ENCODE peak calls at places on chromosomes 1 and 21, in four cellular contexts. I is Peyer's patch, B is uterus, M is IMR-90. N is an unnamed sample.

GRCh38 chr1:105386489-105386888 is 1636.8 kb downstream of the AMY1C start:
- DNase-seq in I (no peak), B (no peak), M (no peak), N (no peak)

GRCh38 chr1:234970731-234971476 is 157.7 kb downstream of the TOMM20 start:
- DNase-seq in B (peak; percentile 85), M (peak; percentile 98), I (peak; percentile 39), N (peak; percentile 80)

GRCh38 chr1:234226819-234227165 is 146.5 kb upstream of the COA6 start:
- DNase-seq in I (no peak), B (no peak), M (no peak), N (no peak)

GRCh38 chr1:187157552-187157951 is 328.8 kb downstream of the PLA2G4A start:
- DNase-seq in M (no peak), I (no peak), B (no peak), N (no peak)

GRCh38 chr1:65083263-65083896 is 64.6 kb upstream of the AK4 start:
- DNase-seq in B (no peak), M (peak; percentile 6), I (no peak), N (no peak)

GRCh38 chr1:33050221-33051076 is 13.8 kb upstream of the AK2 start:
- DNase-seq in B (no peak), M (peak; percentile 86), I (no peak), N (no peak)

GRCh38 chr1:64033667-64034215 is 169.7 kb upstream of the UBE2U start:
- DNase-seq in B (peak; percentile 50), I (no peak), M (peak; percentile 96), N (no peak)

GRCh38 chr1:31010081-31010989 is 55.2 kb downstream of the PUM1 start:
- DNase-seq in M (peak; percentile 92), I (no peak), B (no peak), N (no peak)

GRCh38 chr1:211332036-211332616 is 5.5 kb downstream of the TRAF5 start:
- DNase-seq in M (no peak), B (no peak), I (no peak), N (no peak)

GRCh38 chr21:26972131-26972707 is 5.3 kb upstream of the ADAMTS5 start:
- DNase-seq in B (no peak), M (no peak), I (no peak), N (no peak)

GRCh38 chr1:205147191-205147590 is 25.4 kb upstream of the RBBP5 start:
- DNase-seq in I (no peak), B (no peak), M (peak; percentile 90), N (no peak)

GRCh38 chr1:2228684-2229031 is 539 bp downstream of the SKI start:
- DNase-seq in M (no peak), B (no peak), I (no peak), N (no peak)

GRCh38 chr21:26918318-26919065 is 48.4 kb downstream of the ADAMTS5 start:
- DNase-seq in M (peak; percentile 89), I (no peak), B (no peak), N (no peak)

GRCh38 chr1:229156819-229157218 is 114.1 kb upstream of the RAB4A start:
- DNase-seq in I (no peak), M (no peak), B (no peak), N (peak; percentile 30)

GRCh38 chr1:225919906-225920305 is 4.1 kb downstream of the PYCR2 start:
- DNase-seq in I (peak; percentile 35), B (peak; percentile 68), M (peak; percentile 77), N (no peak)

GRCh38 chr1:3167255-3167654 is 98.3 kb downstream of the PRDM16 start:
- DNase-seq in I (no peak), M (no peak), B (no peak), N (no peak)

GRCh38 chr1:185244015-185244747 is 72.9 kb downstream of the IVNS1ABP start:
- DNase-seq in I (no peak), M (peak; percentile 94), B (no peak), N (no peak)

GRCh38 chr1:1470626-1471388 is 758 bp upstream of the ATAD3B start:
- DNase-seq in B (no peak), M (no peak), I (no peak), N (no peak)

GRCh38 chr1:20719871-20720620 is 2.2 kb upstream of the KIF17 start:
- DNase-seq in I (no peak), M (no peak), B (no peak), N (no peak)

GRCh38 chr1:42179900-42180329 is 15.4 kb upstream of the GUCA2A start:
- DNase-seq in I (no peak), M (peak; percentile 3), B (no peak), N (no peak)

GRCh38 chr1:113088972-113089371 is 16.0 kb downstream of the LRIG2 start:
- DNase-seq in M (no peak), I (no peak), B (no peak), N (no peak)
- TF ChIP-seq POLR2A in M (no peak), I (no peak), B (no peak), N (no peak)

GRCh38 chr21:35338881-35339632 is 290.0 kb upstream of the RUNX1 start:
- DNase-seq in I (no peak), M (no peak), B (no peak), N (no peak)

GRCh38 chr21:35340273-35340672 is 291.2 kb upstream of the RUNX1 start:
- DNase-seq in B (no peak), M (no peak), I (no peak), N (no peak)

GRCh38 chr21:35344582-35344981 is 295.5 kb upstream of the RUNX1 start:
- DNase-seq in I (no peak), B (no peak), M (no peak), N (no peak)

GRCh38 chr21:35343046-35343816 is 294.1 kb upstream of the RUNX1 start:
- DNase-seq in I (no peak), B (no peak), M (peak; percentile 38), N (no peak)

DNA sequence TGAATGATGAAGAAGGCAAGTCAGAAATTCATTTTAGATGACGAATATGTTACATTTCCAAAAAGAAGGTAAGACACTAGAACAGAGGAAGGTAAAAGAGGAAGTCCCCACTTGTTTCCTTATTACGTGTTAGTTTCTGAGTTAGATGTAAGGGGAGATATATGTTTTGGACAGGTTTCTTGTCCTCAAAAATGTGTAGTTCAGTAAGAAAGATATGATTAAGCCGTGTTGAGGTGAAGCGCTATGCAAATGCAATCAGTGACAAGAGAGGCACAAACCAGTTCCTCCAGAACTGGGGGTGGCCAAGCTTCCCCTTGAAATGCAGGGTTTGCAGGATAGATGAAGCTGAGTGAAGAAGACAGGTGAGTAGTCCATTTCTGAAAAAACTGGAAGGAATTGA is 293.3 kb upstream of the RUNX1 start:
- DNase-seq in I (no peak), M (no peak), B (no peak), N (no peak)
- H3K4me3 ChIP-seq in I (no peak overlapping the region), M (no peak overlapping the region), B (no peak overlapping the region), N (no peak overlapping the region)

DNA sequence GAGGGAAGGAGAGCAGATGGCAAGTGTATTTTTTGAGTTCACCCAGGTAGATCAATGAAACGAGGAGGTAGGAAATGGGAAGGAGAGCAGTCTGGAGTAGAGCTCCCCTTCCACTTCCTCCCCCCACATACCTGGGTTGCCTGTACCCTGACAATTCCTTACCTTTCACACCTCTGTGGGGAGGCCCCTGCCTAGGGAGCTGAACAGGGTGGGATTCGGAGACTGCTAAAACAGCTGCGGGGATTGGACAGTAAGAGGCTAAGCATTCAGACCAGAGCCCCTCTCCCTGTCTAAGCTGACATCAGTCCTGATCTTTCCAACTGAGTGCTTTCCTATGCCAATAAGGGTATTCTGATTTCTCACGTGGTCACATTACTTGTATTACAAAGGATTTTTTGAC is 14.5 kb downstream of the RCSD1 start:
- DNase-seq in I (no peak), B (no peak), M (no peak), N (no peak)
- TF ChIP-seq POLR2A in I (no peak), B (no peak), M (no peak), N (no peak)

GRCh38 chr1:239418683-239419082 is 32.3 kb downstream of the CHRM3 start:
- DNase-seq in M (no peak), I (no peak), B (no peak), N (no peak)
- H3K4me3 ChIP-seq in M (no peak overlapping the region), I (no peak overlapping the region), B (no peak overlapping the region), N (no peak overlapping the region)

GRCh38 chr1:15848929-15849774 is 1.6 kb downstream of the SPEN start:
- DNase-seq in I (peak; percentile 84), B (peak; percentile 80), M (peak; percentile 82), N (peak; percentile 86)
- TF ChIP-seq POLR2A in I (peak; percentile 83), B (peak; percentile 73), M (peak; percentile 83), N (peak; percentile 78)